ENCODE peak calls at places on chromosomes 7 and 10, in eight cellular contexts. X, E, D, J, Q, M, W and H are unnamed samples.

GRCh38 chr7:2873686-2874551 is 29.8 kb upstream of the GNA12 start:
- DNase-seq in X (no peak), E (peak; percentile 37), D (peak; percentile 90), J (no peak), Q (peak; percentile 92), M (no peak), W (peak; percentile 95), H (peak; percentile 81)

GRCh38 chr7:221996-222715 is 29.8 kb downstream of the FAM20C start:
- DNase-seq in X (no peak), E (no peak), D (no peak), J (no peak), Q (no peak), M (no peak), W (no peak), H (no peak)

GRCh38 chr10:60305394-60305892 is 84.2 kb downstream of the ANK3 start:
- DNase-seq in X (no peak), E (no peak), D (no peak), J (no peak), Q (no peak), M (no peak), W (no peak), H (no peak)

GRCh38 chr10:125134483-125134848 is 25.9 kb downstream of the CTBP2 start:
- DNase-seq in X (no peak), E (no peak), D (no peak), J (no peak), Q (no peak), M (no peak), W (no peak), H (no peak)

GRCh38 chr7:90512841-90513254 is 43.4 kb downstream of the PTTG1IP2 start:
- DNase-seq in X (no peak), E (no peak), D (no peak), J (no peak), Q (peak; percentile 45), M (no peak), W (no peak), H (no peak)

GRCh38 chr7:99499356-99499712 is 747 bp downstream of the ZNF394 start:
- DNase-seq in X (no peak), E (no peak), D (peak; percentile 35), J (no peak), Q (peak; percentile 15), M (no peak), W (peak; percentile 27), H (no peak)

GRCh38 chr7:144027974-144028373 is 20.8 kb upstream of the OR2A5 start:
- DNase-seq in X (no peak), E (no peak), D (no peak), J (no peak), Q (no peak), M (no peak), W (peak; percentile 13), H (no peak)

GRCh38 chr7:130309986-130310385 is 17.0 kb downstream of the CPA4 start:
- DNase-seq in X (no peak), E (no peak), D (no peak), J (no peak), Q (no peak), M (no peak), W (no peak), H (no peak)

GRCh38 chr7:118104812-118105441 is 79.0 kb upstream of the LSM8 start:
- DNase-seq in X (no peak), E (peak; percentile 15), D (peak; percentile 52), J (no peak), Q (peak; percentile 41), M (no peak), W (peak; percentile 65), H (peak; percentile 53)

GRCh38 chr7:28623105-28623730 is 210.9 kb downstream of the CREB5 start:
- DNase-seq in X (no peak), E (no peak), D (no peak), J (no peak), Q (peak; percentile 60), M (no peak), W (peak; percentile 28), H (no peak)

GRCh38 chr10:26430641-26431163 is 7.4 kb upstream of the APBB1IP start:
- DNase-seq in X (no peak), E (no peak), D (no peak), J (no peak), Q (no peak), M (no peak), W (no peak), H (no peak)

GRCh38 chr10:76036962-76037361 is 605.5 kb downstream of the LRMDA start:
- DNase-seq in X (no peak), E (no peak), D (no peak), J (no peak), Q (peak; percentile 49), M (no peak), W (peak; percentile 62), H (no peak)

GRCh38 chr10:3310016-3310415 is 137.4 kb upstream of the PITRM1 start:
- DNase-seq in X (no peak), E (no peak), D (no peak), J (no peak), Q (no peak), M (no peak), W (no peak), H (no peak)

GRCh38 chr7:48337012-48337621 is 165.9 kb downstream of the ABCA13 start:
- DNase-seq in X (no peak), E (peak; percentile 30), D (peak; percentile 41), J (no peak), Q (peak; percentile 25), M (no peak), W (peak; percentile 48), H (peak; percentile 21)

GRCh38 chr7:99219185-99219767 is 11.4 kb upstream of the KPNA7 start:
- DNase-seq in X (no peak), E (no peak), D (no peak), J (no peak), Q (no peak), M (no peak), W (no peak), H (no peak)